ENCODE peak calls at places on chromosomes 5 and 9, in eight cellular contexts. One of them, this sample, is unnamed.

GRCh38 chr9:107862329-107862728 is 372.8 kb upstream of the KLF4 start:
- DNase-seq in M059J: no peak
- DNase-seq in endothelial cell: no peak
- DNase-seq in GM13977: no peak
- DNase-seq in heart left ventricle: no peak
- DNase-seq in activated B cell treated with CpG ODN at 0.5 μM for 24 hours: no peak
- DNase-seq in ACHN: no peak
- DNase-seq in KBM-7: no peak
- DNase-seq in this sample: no peak

GRCh38 chr5:103424453-103425205 is 138.0 kb downstream of the NUDT12 start:
- DNase-seq in M059J: peak; percentile 84
- DNase-seq in endothelial cell: no peak
- DNase-seq in GM13977: no peak
- DNase-seq in heart left ventricle: no peak
- DNase-seq in activated B cell treated with CpG ODN at 0.5 μM for 24 hours: no peak
- DNase-seq in ACHN: peak; percentile 42
- DNase-seq in KBM-7: no peak
- DNase-seq in this sample: peak; percentile 90

GRCh38 chr5:167710444-167711025 is 580.9 kb upstream of the WWC1 start:
- DNase-seq in M059J: peak; percentile 83
- DNase-seq in endothelial cell: no peak
- DNase-seq in GM13977: no peak
- DNase-seq in heart left ventricle: no peak
- DNase-seq in activated B cell treated with CpG ODN at 0.5 μM for 24 hours: no peak
- DNase-seq in ACHN: no peak
- DNase-seq in KBM-7: no peak
- DNase-seq in this sample: no peak

GRCh38 chr9:134007150-134007549 is 15.0 kb upstream of the VAV2 start:
- DNase-seq in M059J: no peak
- DNase-seq in endothelial cell: no peak
- DNase-seq in GM13977: no peak
- DNase-seq in heart left ventricle: no peak
- DNase-seq in activated B cell treated with CpG ODN at 0.5 μM for 24 hours: no peak
- DNase-seq in ACHN: no peak
- DNase-seq in KBM-7: no peak
- DNase-seq in this sample: no peak

GRCh38 chr9:86822414-86822813 is 124.9 kb downstream of the GAS1 start:
- DNase-seq in M059J: no peak
- DNase-seq in endothelial cell: no peak
- DNase-seq in GM13977: no peak
- DNase-seq in heart left ventricle: no peak
- DNase-seq in activated B cell treated with CpG ODN at 0.5 μM for 24 hours: no peak
- DNase-seq in ACHN: no peak
- DNase-seq in KBM-7: no peak
- DNase-seq in this sample: no peak

GRCh38 chr5:107389130-107389553 is 281.6 kb downstream of the EFNA5 start:
- DNase-seq in M059J: peak; percentile 86
- DNase-seq in endothelial cell: no peak
- DNase-seq in GM13977: peak; percentile 31
- DNase-seq in heart left ventricle: no peak
- DNase-seq in activated B cell treated with CpG ODN at 0.5 μM for 24 hours: no peak
- DNase-seq in ACHN: peak; percentile 8
- DNase-seq in KBM-7: peak; percentile 73
- DNase-seq in this sample: peak; percentile 66

GRCh38 chr5:73222173-73222572 is 49.2 kb downstream of the TMEM174 start:
- DNase-seq in M059J: no peak
- DNase-seq in endothelial cell: no peak
- DNase-seq in GM13977: no peak
- DNase-seq in heart left ventricle: no peak
- DNase-seq in activated B cell treated with CpG ODN at 0.5 μM for 24 hours: no peak
- DNase-seq in ACHN: no peak
- DNase-seq in KBM-7: no peak
- DNase-seq in this sample: no peak

GRCh38 chr9:86281577-86282076 is 711 bp downstream of the ISCA1 start:
- DNase-seq in M059J: peak; percentile 32
- DNase-seq in endothelial cell: no peak
- DNase-seq in GM13977: no peak
- DNase-seq in heart left ventricle: no peak
- DNase-seq in activated B cell treated with CpG ODN at 0.5 μM for 24 hours: no peak
- DNase-seq in ACHN: peak; percentile 19
- DNase-seq in KBM-7: no peak
- DNase-seq in this sample: peak; percentile 51

GRCh38 chr5:15968994-15969393 is 210.6 kb downstream of the MARCHF11 start:
- DNase-seq in M059J: peak; percentile 54
- DNase-seq in endothelial cell: no peak
- DNase-seq in GM13977: no peak
- DNase-seq in heart left ventricle: no peak
- DNase-seq in activated B cell treated with CpG ODN at 0.5 μM for 24 hours: no peak
- DNase-seq in ACHN: no peak
- DNase-seq in KBM-7: no peak
- DNase-seq in this sample: peak; percentile 15

GRCh38 chr5:109611505-109611904 is 78.2 kb upstream of the MAN2A1 start:
- DNase-seq in M059J: no peak
- DNase-seq in endothelial cell: no peak
- DNase-seq in GM13977: no peak
- DNase-seq in heart left ventricle: no peak
- DNase-seq in activated B cell treated with CpG ODN at 0.5 μM for 24 hours: no peak
- DNase-seq in ACHN: no peak
- DNase-seq in KBM-7: no peak
- DNase-seq in this sample: no peak

GRCh38 chr5:1552469-1553255 is 28.9 kb upstream of the LPCAT1 start:
- DNase-seq in M059J: no peak
- DNase-seq in endothelial cell: no peak
- DNase-seq in GM13977: no peak
- DNase-seq in heart left ventricle: peak; percentile 55
- DNase-seq in activated B cell treated with CpG ODN at 0.5 μM for 24 hours: no peak
- DNase-seq in ACHN: no peak
- DNase-seq in KBM-7: no peak
- DNase-seq in this sample: no peak

GRCh38 chr5:72246954-72247442 is 73.0 kb downstream of the MRPS27 start:
- DNase-seq in M059J: peak; percentile 76
- DNase-seq in endothelial cell: no peak
- DNase-seq in GM13977: no peak
- DNase-seq in heart left ventricle: no peak
- DNase-seq in activated B cell treated with CpG ODN at 0.5 μM for 24 hours: no peak
- DNase-seq in ACHN: no peak
- DNase-seq in KBM-7: no peak
- DNase-seq in this sample: peak; percentile 75

GRCh38 chr9:97615439-97616072 is 17.6 kb downstream of the TSTD2 start:
- DNase-seq in M059J: peak; percentile 62
- DNase-seq in endothelial cell: peak; percentile 67
- DNase-seq in GM13977: peak; percentile 61
- DNase-seq in heart left ventricle: no peak
- DNase-seq in activated B cell treated with CpG ODN at 0.5 μM for 24 hours: no peak
- DNase-seq in ACHN: peak; percentile 61
- DNase-seq in KBM-7: peak; percentile 73
- DNase-seq in this sample: peak; percentile 73

GRCh38 chr5:72485366-72486052 is 21.7 kb downstream of the ZNF366 start:
- DNase-seq in M059J: no peak
- DNase-seq in endothelial cell: no peak
- DNase-seq in GM13977: no peak
- DNase-seq in heart left ventricle: no peak
- DNase-seq in activated B cell treated with CpG ODN at 0.5 μM for 24 hours: no peak
- DNase-seq in ACHN: no peak
- DNase-seq in KBM-7: no peak
- DNase-seq in this sample: no peak

GRCh38 chr9:27497883-27498553 is 26.1 kb upstream of the IFNK start:
- DNase-seq in M059J: no peak
- DNase-seq in endothelial cell: no peak
- DNase-seq in GM13977: no peak
- DNase-seq in heart left ventricle: no peak
- DNase-seq in activated B cell treated with CpG ODN at 0.5 μM for 24 hours: no peak
- DNase-seq in ACHN: no peak
- DNase-seq in KBM-7: no peak
- DNase-seq in this sample: no peak

GRCh38 chr9:111601237-111602018 is 2.0 kb upstream of the PTGR1 start:
- DNase-seq in M059J: peak; percentile 50
- DNase-seq in endothelial cell: no peak
- DNase-seq in GM13977: no peak
- DNase-seq in heart left ventricle: no peak
- DNase-seq in activated B cell treated with CpG ODN at 0.5 μM for 24 hours: no peak
- DNase-seq in ACHN: no peak
- DNase-seq in KBM-7: no peak
- DNase-seq in this sample: peak; percentile 57

GRCh38 chr9:68996457-68996856 is 17.5 kb downstream of the PRKACG start:
- DNase-seq in M059J: no peak
- DNase-seq in endothelial cell: no peak
- DNase-seq in GM13977: no peak
- DNase-seq in heart left ventricle: no peak
- DNase-seq in activated B cell treated with CpG ODN at 0.5 μM for 24 hours: no peak
- DNase-seq in ACHN: no peak
- DNase-seq in KBM-7: peak; percentile 71
- DNase-seq in this sample: no peak

GRCh38 chr5:14457475-14457874 is 124.1 kb upstream of the OTULINL start:
- DNase-seq in M059J: no peak
- DNase-seq in endothelial cell: no peak
- DNase-seq in GM13977: no peak
- DNase-seq in heart left ventricle: no peak
- DNase-seq in activated B cell treated with CpG ODN at 0.5 μM for 24 hours: no peak
- DNase-seq in ACHN: no peak
- DNase-seq in KBM-7: no peak
- DNase-seq in this sample: no peak

GRCh38 chr5:65760504-65761275 is 38.7 kb downstream of the NLN start:
- DNase-seq in M059J: peak; percentile 83
- DNase-seq in endothelial cell: no peak
- DNase-seq in GM13977: peak; percentile 18
- DNase-seq in heart left ventricle: no peak
- DNase-seq in activated B cell treated with CpG ODN at 0.5 μM for 24 hours: no peak
- DNase-seq in ACHN: no peak
- DNase-seq in KBM-7: peak; percentile 35
- DNase-seq in this sample: peak; percentile 33

GRCh38 chr5:175840050-175840841 is 31.1 kb upstream of the CPLX2 start:
- DNase-seq in M059J: no peak
- DNase-seq in endothelial cell: no peak
- DNase-seq in GM13977: peak; percentile 48
- DNase-seq in heart left ventricle: no peak
- DNase-seq in activated B cell treated with CpG ODN at 0.5 μM for 24 hours: no peak
- DNase-seq in ACHN: peak; percentile 31
- DNase-seq in KBM-7: peak; percentile 21
- DNase-seq in this sample: peak; percentile 50

GRCh38 chr5:72510610-72511121 is 3.5 kb upstream of the ZNF366 start:
- DNase-seq in M059J: peak; percentile 98
- DNase-seq in endothelial cell: no peak
- DNase-seq in GM13977: no peak
- DNase-seq in heart left ventricle: no peak
- DNase-seq in activated B cell treated with CpG ODN at 0.5 μM for 24 hours: no peak
- DNase-seq in ACHN: no peak
- DNase-seq in KBM-7: peak; percentile 62
- DNase-seq in this sample: peak; percentile 92

GRCh38 chr9:96067004-96067403 is 191.5 kb downstream of the ERCC6L2 start:
- DNase-seq in M059J: no peak
- DNase-seq in endothelial cell: no peak
- DNase-seq in GM13977: no peak
- DNase-seq in heart left ventricle: no peak
- DNase-seq in activated B cell treated with CpG ODN at 0.5 μM for 24 hours: no peak
- DNase-seq in ACHN: no peak
- DNase-seq in KBM-7: no peak
- DNase-seq in this sample: no peak

GRCh38 chr5:154146409-154146808 is 44.1 kb upstream of the GALNT10 start:
- DNase-seq in M059J: no peak
- DNase-seq in endothelial cell: no peak
- DNase-seq in GM13977: no peak
- DNase-seq in heart left ventricle: no peak
- DNase-seq in activated B cell treated with CpG ODN at 0.5 μM for 24 hours: no peak
- DNase-seq in ACHN: no peak
- DNase-seq in KBM-7: no peak
- DNase-seq in this sample: no peak

GRCh38 chr9:137295313-137296213 is 6.5 kb downstream of the NRARP start:
- DNase-seq in M059J: no peak
- DNase-seq in endothelial cell: peak; percentile 84
- DNase-seq in GM13977: peak; percentile 96
- DNase-seq in heart left ventricle: peak; percentile 78
- DNase-seq in activated B cell treated with CpG ODN at 0.5 μM for 24 hours: peak; percentile 75
- DNase-seq in ACHN: peak; percentile 30
- DNase-seq in KBM-7: peak; percentile 58
- DNase-seq in this sample: peak; percentile 40

GRCh38 chr9:18365651-18366050 is 108.3 kb upstream of the ADAMTSL1 start:
- DNase-seq in M059J: no peak
- DNase-seq in endothelial cell: no peak
- DNase-seq in GM13977: no peak
- DNase-seq in heart left ventricle: no peak
- DNase-seq in activated B cell treated with CpG ODN at 0.5 μM for 24 hours: no peak
- DNase-seq in ACHN: no peak
- DNase-seq in KBM-7: no peak
- DNase-seq in this sample: no peak

GRCh38 chr5:67879619-67880357 is 335.8 kb upstream of the PIK3R1 start:
- DNase-seq in M059J: peak; percentile 44
- DNase-seq in endothelial cell: no peak
- DNase-seq in GM13977: no peak
- DNase-seq in heart left ventricle: no peak
- DNase-seq in activated B cell treated with CpG ODN at 0.5 μM for 24 hours: no peak
- DNase-seq in ACHN: no peak
- DNase-seq in KBM-7: no peak
- DNase-seq in this sample: peak; percentile 4

GRCh38 chr9:76677481-76678055 is 86.7 kb upstream of the PCA3 start:
- DNase-seq in M059J: peak; percentile 88
- DNase-seq in endothelial cell: peak; percentile 50
- DNase-seq in GM13977: no peak
- DNase-seq in heart left ventricle: no peak
- DNase-seq in activated B cell treated with CpG ODN at 0.5 μM for 24 hours: no peak
- DNase-seq in ACHN: peak; percentile 82
- DNase-seq in KBM-7: peak; percentile 29
- DNase-seq in this sample: peak; percentile 47

GRCh38 chr5:54985301-54986268 is at the start of gene ESM1:
- DNase-seq in M059J: peak; percentile 91
- DNase-seq in endothelial cell: no peak
- DNase-seq in GM13977: no peak
- DNase-seq in heart left ventricle: no peak
- DNase-seq in activated B cell treated with CpG ODN at 0.5 μM for 24 hours: no peak
- DNase-seq in ACHN: no peak
- DNase-seq in KBM-7: no peak
- DNase-seq in this sample: peak; percentile 99

GRCh38 chr5:135399838-135400542 is 959 bp upstream of the MACROH2A1 start:
- DNase-seq in M059J: no peak
- DNase-seq in endothelial cell: no peak
- DNase-seq in GM13977: no peak
- DNase-seq in heart left ventricle: no peak
- DNase-seq in activated B cell treated with CpG ODN at 0.5 μM for 24 hours: no peak
- DNase-seq in ACHN: no peak
- DNase-seq in KBM-7: no peak
- DNase-seq in this sample: no peak

GRCh38 chr9:105362470-105362869 is 85.4 kb upstream of the FSD1L start:
- DNase-seq in M059J: no peak
- DNase-seq in endothelial cell: no peak
- DNase-seq in GM13977: no peak
- DNase-seq in heart left ventricle: no peak
- DNase-seq in activated B cell treated with CpG ODN at 0.5 μM for 24 hours: no peak
- DNase-seq in ACHN: no peak
- DNase-seq in KBM-7: no peak
- DNase-seq in this sample: no peak

GRCh38 chr5:172147857-172148256 is 40.2 kb downstream of the STK10 start:
- DNase-seq in M059J: no peak
- DNase-seq in endothelial cell: no peak
- DNase-seq in GM13977: no peak
- DNase-seq in heart left ventricle: no peak
- DNase-seq in activated B cell treated with CpG ODN at 0.5 μM for 24 hours: no peak
- DNase-seq in ACHN: no peak
- DNase-seq in KBM-7: no peak
- DNase-seq in this sample: no peak

GRCh38 chr5:151134228-151134627 is 23.4 kb downstream of the ANXA6 start:
- DNase-seq in M059J: no peak
- DNase-seq in endothelial cell: no peak
- DNase-seq in GM13977: no peak
- DNase-seq in heart left ventricle: no peak
- DNase-seq in activated B cell treated with CpG ODN at 0.5 μM for 24 hours: no peak
- DNase-seq in ACHN: no peak
- DNase-seq in KBM-7: no peak
- DNase-seq in this sample: no peak

GRCh38 chr5:58455966-58456365 is 3.9 kb downstream of the PLK2 start:
- DNase-seq in M059J: peak; percentile 47
- DNase-seq in endothelial cell: no peak
- DNase-seq in GM13977: no peak
- DNase-seq in heart left ventricle: no peak
- DNase-seq in activated B cell treated with CpG ODN at 0.5 μM for 24 hours: no peak
- DNase-seq in ACHN: peak; percentile 24
- DNase-seq in KBM-7: no peak
- DNase-seq in this sample: no peak

This sample was measured in ELR.